ENCODE peak calls at places on chromosomes 5 and 9, in nine cellular contexts. Y is HT1080; F is NCI-H2081; Q is fibroblast of lung; H is mammary epithelial cell; S is CD8-positive, alpha-beta T cell; X is activated T-cell treated with anti-CD3 and anti-CD28 coated beads, Interleukin-2, amount 50 U/mL, for 72 hours; M is islet precursor cell; T is H4. D is an unnamed sample.

GRCh38 chr5:95238560-95239325 is 46.2 kb downstream of the MCTP1 start:
- DNase-seq in X (no peak), Y (peak; percentile 70), F (no peak), T (no peak), S (no peak), H (peak; percentile 7), M (no peak), Q (peak; percentile 59), D (peak; percentile 31)

GRCh38 chr9:121558423-121558950 is 58.8 kb upstream of the GGTA1 start:
- DNase-seq in S (no peak), F (no peak), H (no peak), Y (no peak), T (no peak), Q (no peak), X (no peak), M (peak; percentile 56), D (no peak)

GRCh38 chr9:16626577-16627130 is 243.8 kb downstream of the BNC2 start:
- DNase-seq in Q (peak; percentile 86), F (peak; percentile 43), Y (peak; percentile 90), S (no peak), H (no peak), M (peak; percentile 86), X (no peak), T (peak; percentile 70), D (peak; percentile 43)

GRCh38 chr5:138668451-138668850 is 84.8 kb upstream of the CTNNA1 start:
- DNase-seq in T (no peak), Q (no peak), Y (peak; percentile 12), F (no peak), H (no peak), M (no peak), S (peak; percentile 41), X (peak; percentile 49), D (no peak)

GRCh38 chr5:172412724-172413260 is 41.5 kb downstream of the SH3PXD2B start:
- DNase-seq in H (peak; percentile 45), M (no peak), S (no peak), Y (peak; percentile 91), Q (peak; percentile 98), F (no peak), T (peak; percentile 89), X (peak; percentile 13), D (peak; percentile 93)

GRCh38 chr5:170483701-170484458 is 19.9 kb upstream of the KCNIP1 start:
- DNase-seq in H (peak; percentile 55), F (no peak), Q (no peak), Y (peak; percentile 71), S (no peak), T (peak; percentile 80), M (peak; percentile 86), X (no peak), D (no peak)

GRCh38 chr5:157252741-157253465 is 13.0 kb upstream of the CYFIP2 start:
- DNase-seq in Q (no peak), X (peak; percentile 82), M (peak; percentile 66), T (peak; percentile 51), F (no peak), Y (peak; percentile 73), S (peak; percentile 68), H (no peak), D (no peak)

GRCh38 chr5:127042593-127042992 is 12.2 kb upstream of the MARCHF3 start:
- DNase-seq in T (no peak), F (no peak), X (no peak), M (no peak), Q (peak; percentile 53), Y (no peak), H (no peak), S (no peak), D (no peak)

GRCh38 chr5:109767184-109767995 is 77.7 kb downstream of the MAN2A1 start:
- DNase-seq in S (no peak), Y (no peak), T (no peak), M (no peak), Q (no peak), H (no peak), F (no peak), X (no peak), D (no peak)

GRCh38 chr9:116979461-116979860 is 292.4 kb downstream of the TRIM32 start:
- DNase-seq in X (no peak), F (no peak), S (no peak), T (no peak), Q (no peak), H (peak; percentile 46), Y (peak; percentile 67), M (peak; percentile 79), D (no peak)

GRCh38 chr9:79360387-79361347 is 211.1 kb upstream of the TLE4 start:
- DNase-seq in S (no peak), T (no peak), Y (no peak), X (no peak), Q (no peak), M (no peak), F (peak; percentile 70), H (no peak), D (peak; percentile 26)

GRCh38 chr5:174687503-174687902 is 36.9 kb upstream of the MSX2 start:
- DNase-seq in T (no peak), H (no peak), M (no peak), X (no peak), S (no peak), Y (no peak), F (no peak), Q (no peak), D (no peak)

GRCh38 chr9:134234001-134234660 is 69.8 kb upstream of the RNU6ATAC start:
- DNase-seq in T (no peak), M (no peak), Q (no peak), F (no peak), H (peak; percentile 60), S (no peak), X (no peak), Y (no peak), D (no peak)

GRCh38 chr5:25330721-25331120 is 685.9 kb upstream of the CDH10 start:
- DNase-seq in Y (no peak), S (no peak), H (no peak), F (no peak), T (no peak), X (no peak), M (no peak), Q (no peak), D (no peak)

GRCh38 chr9:96501981-96502833 is 52.2 kb downstream of the HABP4 start:
- DNase-seq in Q (no peak), S (no peak), M (no peak), T (no peak), H (no peak), Y (no peak), F (no peak), X (no peak), D (no peak)

GRCh38 chr5:81344736-81345135 is 43.3 kb downstream of the ZCCHC9 start:
- DNase-seq in S (no peak), H (no peak), Q (no peak), T (no peak), F (no peak), M (no peak), Y (no peak), X (no peak), D (no peak)

GRCh38 chr5:179143446-179143845 is 83.3 kb downstream of the ZNF354C start:
- DNase-seq in X (no peak), Q (peak; percentile 41), S (no peak), Y (no peak), H (no peak), T (peak; percentile 54), M (peak; percentile 71), F (no peak), D (no peak)

GRCh38 chr9:69876981-69877380 is 56.4 kb downstream of the CFAP95 start:
- DNase-seq in F (no peak), S (no peak), Y (no peak), H (no peak), X (no peak), M (no peak), Q (no peak), T (no peak), D (no peak)

GRCh38 chr9:121581775-121582600 is 69.4 kb upstream of the DAB2IP start:
- DNase-seq in Q (no peak), S (no peak), Y (no peak), F (no peak), H (no peak), X (no peak), M (no peak), T (no peak), D (no peak)

GRCh38 chr5:2586016-2586715 is 165.3 kb downstream of the IRX2 start:
- DNase-seq in Q (no peak), S (no peak), X (no peak), Y (no peak), H (no peak), T (no peak), F (no peak), M (no peak), D (no peak)

GRCh38 chr5:43041131-43041668 is 1.1 kb upstream of the ANXA2R start:
- DNase-seq in H (no peak), F (peak; percentile 75), Q (no peak), S (peak; percentile 55), Y (no peak), M (no peak), T (peak; percentile 68), X (peak; percentile 38), D (no peak)

GRCh38 chr9:110977259-110977709 is 61.0 kb downstream of the LPAR1 start:
- DNase-seq in X (no peak), T (peak; percentile 43), Y (peak; percentile 43), H (peak; percentile 90), Q (peak; percentile 93), F (no peak), S (no peak), M (no peak), D (peak; percentile 86)

D was measured in astrocyte of the cerebellum.